ENCODE peak calls at places on chromosomes 6 and 20, in five cellular contexts. One of them, this sample, is unnamed.

GRCh38 chr6:137491478-137491877 is 2.7 kb downstream of the OLIG3 start:
- DNase-seq in NCI-H510A treated with DMSO at 0.1 percent for 48 hours: no peak
- DNase-seq in Right ventricle myocardium superior: no peak
- DNase-seq in amygdala: no peak
- DNase-seq in ovary: no peak
- DNase-seq in this sample: no peak

GRCh38 chr6:151285121-151285520 is 45.4 kb downstream of the AKAP12 start:
- DNase-seq in amygdala: no peak
- DNase-seq in NCI-H510A treated with DMSO at 0.1 percent for 48 hours: no peak
- DNase-seq in ovary: no peak
- DNase-seq in Right ventricle myocardium superior: no peak
- DNase-seq in this sample: no peak

GRCh38 chr6:75224303-75224926 is 18.6 kb upstream of the COL12A1 start:
- DNase-seq in ovary: no peak
- DNase-seq in NCI-H510A treated with DMSO at 0.1 percent for 48 hours: no peak
- DNase-seq in Right ventricle myocardium superior: no peak
- DNase-seq in amygdala: no peak
- DNase-seq in this sample: no peak

GRCh38 chr6:72554203-72554564 is 67.7 kb upstream of the KCNQ5 start:
- DNase-seq in NCI-H510A treated with DMSO at 0.1 percent for 48 hours: no peak
- DNase-seq in Right ventricle myocardium superior: no peak
- DNase-seq in amygdala: no peak
- DNase-seq in ovary: no peak
- DNase-seq in this sample: no peak

GRCh38 chr6:39350723-39351505 is 28.4 kb upstream of the KCNK16 start:
- DNase-seq in ovary: no peak
- DNase-seq in NCI-H510A treated with DMSO at 0.1 percent for 48 hours: no peak
- DNase-seq in amygdala: no peak
- DNase-seq in Right ventricle myocardium superior: no peak
- DNase-seq in this sample: no peak

GRCh38 chr20:48800227-48800626 is 27.6 kb downstream of the PREX1 start:
- DNase-seq in Right ventricle myocardium superior: no peak
- DNase-seq in ovary: no peak
- DNase-seq in NCI-H510A treated with DMSO at 0.1 percent for 48 hours: no peak
- DNase-seq in amygdala: no peak
- DNase-seq in this sample: no peak

GRCh38 chr6:165573671-165574070 is 89.4 kb downstream of the PDE10A start:
- DNase-seq in ovary: peak
- DNase-seq in amygdala: no peak
- DNase-seq in Right ventricle myocardium superior: peak
- DNase-seq in NCI-H510A treated with DMSO at 0.1 percent for 48 hours: no peak
- DNase-seq in this sample: no peak

GRCh38 chr20:48735112-48735511 is 92.7 kb downstream of the PREX1 start:
- DNase-seq in amygdala: no peak
- DNase-seq in NCI-H510A treated with DMSO at 0.1 percent for 48 hours: no peak
- DNase-seq in Right ventricle myocardium superior: no peak
- DNase-seq in ovary: no peak
- DNase-seq in this sample: no peak

GRCh38 chr20:50038574-50038991 is 55.8 kb downstream of the SNAI1 start:
- DNase-seq in amygdala: no peak
- DNase-seq in Right ventricle myocardium superior: no peak
- DNase-seq in ovary: no peak
- DNase-seq in NCI-H510A treated with DMSO at 0.1 percent for 48 hours: peak
- DNase-seq in this sample: peak

GRCh38 chr6:144266091-144266649 is 19.0 kb upstream of the UTRN start:
- DNase-seq in Right ventricle myocardium superior: peak
- DNase-seq in ovary: peak
- DNase-seq in NCI-H510A treated with DMSO at 0.1 percent for 48 hours: no peak
- DNase-seq in amygdala: no peak
- DNase-seq in this sample: no peak

This sample was measured in NCI-H1417.